ENCODE peak calls at places on chromosomes 2 and 18, in eight cellular contexts. S is AG09319, V is NCI-H1092 treated with DMSO at 0.1 percent for 48 hours, E is anterior cingulate cortex, F is lower leg skin, G is neuronal stem cell, U is NCI-H1694, M is T follicular helper cell. O is an unnamed sample.
A peak's percentile ranks its signal among the peaks of the same experiment; 100 is the strongest.

GRCh38 chr2:177784449-177784845 is 288.1 kb downstream of the PDE11A start:
- DNase-seq in U (no peak), S (no peak), G (no peak), V (no peak), M (no peak), E (no peak), F (peak; percentile 34), O (no peak)

GRCh38 chr2:173866858-173867620 is 98.1 kb downstream of the SP3 start:
- DNase-seq in E (no peak), M (no peak), U (peak; percentile 90), G (no peak), S (no peak), V (no peak), F (no peak), O (no peak)

GRCh38 chr2:174067815-174068214 is 102.6 kb upstream of the SP3 start:
- DNase-seq in U (no peak), V (no peak), G (no peak), M (no peak), E (no peak), F (no peak), S (no peak), O (no peak)

GRCh38 chr18:58654896-58655614 is 16.2 kb upstream of the MALT1 start:
- DNase-seq in U (no peak), G (no peak), V (no peak), S (no peak), M (no peak), E (no peak), F (no peak), O (no peak)

GRCh38 chr2:148554459-148555247 is 89.9 kb upstream of the EPC2 start:
- DNase-seq in E (no peak), V (no peak), S (no peak), M (no peak), U (no peak), G (no peak), F (no peak), O (no peak)

GRCh38 chr18:63534615-63535014 is 7.6 kb upstream of the SERPINB12 start:
- DNase-seq in M (no peak), V (no peak), F (no peak), G (no peak), S (no peak), U (no peak), E (no peak), O (no peak)

GRCh38 chr2:239600650-239601049 is 199.8 kb upstream of the HDAC4 start:
- DNase-seq in V (no peak), M (no peak), S (no peak), E (no peak), G (no peak), U (no peak), F (no peak), O (no peak)

GRCh38 chr2:128585706-128586105 is 267.0 kb upstream of the HS6ST1 start:
- DNase-seq in M (no peak), V (no peak), U (no peak), E (no peak), G (no peak), S (peak; percentile 29), F (no peak), O (no peak)

GRCh38 chr2:46460991-46461715 is 18.2 kb upstream of the TMEM247 start:
- DNase-seq in G (peak; percentile 74), S (peak; percentile 34), M (peak; percentile 56), F (peak; percentile 74), E (no peak), V (peak; percentile 3), U (peak; percentile 10), O (peak; percentile 44)

GRCh38 chr2:221096651-221097567 is 475.2 kb downstream of the EPHA4 start:
- DNase-seq in G (no peak), F (no peak), E (no peak), S (no peak), M (no peak), V (no peak), U (no peak), O (no peak)

GRCh38 chr2:216690451-216691209 is 4.7 kb downstream of the IGFBP5 start:
- DNase-seq in S (peak; percentile 58), V (no peak), G (no peak), M (no peak), F (no peak), U (no peak), E (no peak), O (no peak)

GRCh38 chr2:42312106-42312505 is 48.9 kb downstream of the COX7A2L start:
- DNase-seq in S (no peak), M (no peak), F (no peak), G (no peak), V (no peak), U (no peak), E (no peak), O (no peak)

GRCh38 chr2:207444756-207445155 is 85.0 kb upstream of the CREB1 start:
- DNase-seq in F (no peak), E (no peak), V (no peak), M (no peak), G (no peak), S (no peak), U (no peak), O (no peak)

GRCh38 chr2:88942793-88943192 is 251.3 kb downstream of the RPIA start:
- DNase-seq in S (no peak), V (no peak), E (no peak), M (no peak), U (no peak), F (no peak), G (no peak), O (no peak)

GRCh38 chr2:79827881-79828280 is 315.0 kb downstream of the CTNNA2 start:
- DNase-seq in F (no peak), E (no peak), S (no peak), U (no peak), G (no peak), M (no peak), V (no peak), O (no peak)

GRCh38 chr2:206257861-206258260 is 16.6 kb upstream of the ZDBF2 start:
- DNase-seq in M (no peak), U (no peak), E (no peak), V (no peak), S (no peak), G (no peak), F (no peak), O (no peak)

GRCh38 chr18:35590935-35591334 is 9.4 kb downstream of the GALNT1 start:
- DNase-seq in V (no peak), M (no peak), S (no peak), U (no peak), G (no peak), E (no peak), F (no peak), O (no peak)

GRCh38 chr2:240169486-240170353 is 29.3 kb upstream of the OTOS start:
- DNase-seq in M (no peak), E (no peak), V (no peak), F (no peak), S (no peak), U (no peak), G (no peak), O (no peak)

GRCh38 chr2:219661197-219661954 is 33.9 kb downstream of the SLC4A3 start:
- DNase-seq in G (no peak), V (no peak), S (no peak), U (no peak), E (no peak), F (no peak), M (no peak), O (no peak)

GRCh38 chr2:188353282-188353681 is 61.6 kb downstream of the GULP1 start:
- DNase-seq in V (no peak), M (no peak), S (no peak), G (no peak), F (no peak), E (no peak), U (no peak), O (no peak)

GRCh38 chr2:106996136-106996769 is 110.3 kb upstream of the ST6GAL2 start:
- DNase-seq in U (peak; percentile 36), E (no peak), G (no peak), F (no peak), V (peak; percentile 33), S (no peak), M (no peak), O (no peak)

GRCh38 chr2:119859528-119859927 is 99.8 kb downstream of the PTPN4 start:
- DNase-seq in V (no peak), G (no peak), U (no peak), S (no peak), M (no peak), E (no peak), F (no peak), O (peak; percentile 1)

GRCh38 chr2:6780765-6781274 is 84.9 kb downstream of the CMPK2 start:
- DNase-seq in U (peak; percentile 91), M (no peak), S (peak; percentile 19), G (no peak), F (peak; percentile 28), V (peak; percentile 16), E (no peak), O (peak; percentile 16)

GRCh38 chr18:71831039-71831438 is 713.1 kb downstream of the CBLN2 start:
- DNase-seq in S (no peak), G (no peak), V (no peak), F (no peak), U (no peak), M (no peak), E (no peak), O (no peak)

GRCh38 chr2:146992466-146992865 is 852.4 kb upstream of the ACVR2A start:
- DNase-seq in F (no peak), U (no peak), G (no peak), S (no peak), E (no peak), M (no peak), V (no peak), O (no peak)

GRCh38 chr2:14272396-14273077 is 360.0 kb upstream of the LRATD1 start:
- DNase-seq in F (no peak), U (no peak), G (no peak), V (no peak), E (no peak), S (no peak), M (no peak), O (no peak)

GRCh38 chr2:109609352-109610024 is 4.3 kb downstream of the SEPTIN10 start:
- DNase-seq in U (no peak), S (no peak), G (no peak), F (no peak), M (no peak), V (no peak), E (no peak), O (no peak)

GRCh38 chr2:169704160-169704713 is 10.0 kb downstream of the PHOSPHO2 start:
- DNase-seq in G (no peak), M (no peak), F (no peak), E (no peak), V (no peak), U (no peak), S (no peak), O (no peak)

GRCh38 chr2:144660518-144661316 is 140.8 kb upstream of the ZEB2 start:
- DNase-seq in E (no peak), S (no peak), M (no peak), F (no peak), G (no peak), U (no peak), V (no peak), O (peak; percentile 81)

GRCh38 chr2:133422946-133423345 is 145.3 kb downstream of the NCKAP5 start:
- DNase-seq in G (no peak), F (no peak), M (no peak), V (no peak), U (no peak), E (no peak), S (peak; percentile 27), O (no peak)